ENCODE peak calls at places on chromosomes 3 and 15, in ten cellular contexts. One of them, this sample, is unnamed.

GRCh38 chr3:182183716-182184430 is 472.1 kb downstream of the SOX2 start:
- DNase-seq in spleen: no peak
- DNase-seq in tibial artery: no peak
- DNase-seq in H9: no peak
- DNase-seq in fibroblast of lung: no peak
- DNase-seq in kidney epithelial cell: no peak
- DNase-seq in A549: no peak
- DNase-seq in lower leg skin: no peak
- DNase-seq in brain microvascular endothelial cell: no peak
- DNase-seq in cardiac fibroblast: no peak
- DNase-seq in this sample: no peak

GRCh38 chr3:27166888-27167287 is 202.3 kb downstream of the NEK10 start:
- DNase-seq in cardiac fibroblast: peak
- DNase-seq in tibial artery: peak
- DNase-seq in fibroblast of lung: peak
- DNase-seq in A549: no peak
- DNase-seq in spleen: no peak
- DNase-seq in lower leg skin: no peak
- DNase-seq in kidney epithelial cell: peak
- DNase-seq in H9: no peak
- DNase-seq in brain microvascular endothelial cell: peak
- DNase-seq in this sample: no peak

GRCh38 chr15:90585863-90586262 is 56.1 kb downstream of the CRTC3 start:
- DNase-seq in H9: no peak
- DNase-seq in spleen: no peak
- DNase-seq in cardiac fibroblast: peak
- DNase-seq in brain microvascular endothelial cell: peak
- DNase-seq in fibroblast of lung: peak
- DNase-seq in kidney epithelial cell: no peak
- DNase-seq in lower leg skin: no peak
- DNase-seq in A549: no peak
- DNase-seq in tibial artery: no peak
- DNase-seq in this sample: no peak

GRCh38 chr3:21273256-21273999 is 477.6 kb downstream of the ZNF385D start:
- DNase-seq in fibroblast of lung: peak
- DNase-seq in A549: no peak
- DNase-seq in cardiac fibroblast: peak
- DNase-seq in lower leg skin: no peak
- DNase-seq in H9: no peak
- DNase-seq in spleen: no peak
- DNase-seq in tibial artery: no peak
- DNase-seq in kidney epithelial cell: no peak
- DNase-seq in brain microvascular endothelial cell: peak
- DNase-seq in this sample: no peak

GRCh38 chr15:57555270-57555669 is 36.4 kb upstream of the MYZAP start:
- DNase-seq in cardiac fibroblast: peak
- DNase-seq in fibroblast of lung: peak
- DNase-seq in lower leg skin: no peak
- DNase-seq in A549: no peak
- DNase-seq in H9: no peak
- DNase-seq in spleen: no peak
- DNase-seq in kidney epithelial cell: no peak
- DNase-seq in tibial artery: no peak
- DNase-seq in brain microvascular endothelial cell: no peak
- DNase-seq in this sample: no peak

GRCh38 chr3:125386811-125387210 is 11.7 kb upstream of the ZNF148 start:
- DNase-seq in tibial artery: no peak
- DNase-seq in cardiac fibroblast: peak
- DNase-seq in brain microvascular endothelial cell: peak
- DNase-seq in H9: no peak
- DNase-seq in lower leg skin: no peak
- DNase-seq in spleen: no peak
- DNase-seq in A549: no peak
- DNase-seq in fibroblast of lung: peak
- DNase-seq in kidney epithelial cell: no peak
- DNase-seq in this sample: no peak

GRCh38 chr15:101138913-101139880 is 112.7 kb downstream of the CHSY1 start:
- DNase-seq in kidney epithelial cell: peak
- DNase-seq in fibroblast of lung: peak
- DNase-seq in cardiac fibroblast: no peak
- DNase-seq in lower leg skin: no peak
- DNase-seq in tibial artery: no peak
- DNase-seq in brain microvascular endothelial cell: peak
- DNase-seq in H9: no peak
- DNase-seq in spleen: peak
- DNase-seq in A549: no peak
- DNase-seq in this sample: no peak

GRCh38 chr15:91456921-91457320 is 356.9 kb downstream of the SV2B start:
- DNase-seq in tibial artery: no peak
- DNase-seq in kidney epithelial cell: no peak
- DNase-seq in lower leg skin: no peak
- DNase-seq in fibroblast of lung: peak
- DNase-seq in brain microvascular endothelial cell: no peak
- DNase-seq in cardiac fibroblast: peak
- DNase-seq in A549: no peak
- DNase-seq in spleen: no peak
- DNase-seq in H9: no peak
- DNase-seq in this sample: no peak

GRCh38 chr3:153625506-153625905 is 463.5 kb downstream of the RAP2B start:
- DNase-seq in brain microvascular endothelial cell: no peak
- DNase-seq in kidney epithelial cell: no peak
- DNase-seq in A549: no peak
- DNase-seq in lower leg skin: no peak
- DNase-seq in H9: no peak
- DNase-seq in fibroblast of lung: no peak
- DNase-seq in cardiac fibroblast: no peak
- DNase-seq in tibial artery: no peak
- DNase-seq in spleen: no peak
- DNase-seq in this sample: no peak

GRCh38 chr3:44476181-44476599 is 1.3 kb downstream of the ZNF445 start:
- DNase-seq in lower leg skin: no peak
- DNase-seq in A549: no peak
- DNase-seq in cardiac fibroblast: peak
- DNase-seq in brain microvascular endothelial cell: peak
- DNase-seq in kidney epithelial cell: no peak
- DNase-seq in spleen: no peak
- DNase-seq in tibial artery: no peak
- DNase-seq in H9: no peak
- DNase-seq in fibroblast of lung: peak
- DNase-seq in this sample: no peak
- TF ChIP-seq CTCF in lower leg skin: no peak
- TF ChIP-seq CTCF in A549: no peak
- TF ChIP-seq CTCF in cardiac fibroblast: no peak
- TF ChIP-seq CTCF in brain microvascular endothelial cell: no peak
- TF ChIP-seq CTCF in kidney epithelial cell: no peak
- TF ChIP-seq CTCF in spleen: no peak
- TF ChIP-seq CTCF in tibial artery: no peak
- TF ChIP-seq CTCF in H9: no peak
- TF ChIP-seq CTCF in fibroblast of lung: no peak
- TF ChIP-seq CTCF in this sample: peak

GRCh38 chr3:51311055-51311454 is 74.0 kb upstream of the MANF start:
- DNase-seq in lower leg skin: no peak
- DNase-seq in brain microvascular endothelial cell: peak
- DNase-seq in A549: peak
- DNase-seq in H9: no peak
- DNase-seq in cardiac fibroblast: peak
- DNase-seq in kidney epithelial cell: no peak
- DNase-seq in fibroblast of lung: peak
- DNase-seq in tibial artery: no peak
- DNase-seq in spleen: no peak
- DNase-seq in this sample: no peak
- TF ChIP-seq CTCF in lower leg skin: no peak
- TF ChIP-seq CTCF in brain microvascular endothelial cell: peak
- TF ChIP-seq CTCF in A549: peak
- TF ChIP-seq CTCF in H9: peak
- TF ChIP-seq CTCF in cardiac fibroblast: peak
- TF ChIP-seq CTCF in kidney epithelial cell: peak
- TF ChIP-seq CTCF in fibroblast of lung: peak
- TF ChIP-seq CTCF in tibial artery: no peak
- TF ChIP-seq CTCF in spleen: peak
- TF ChIP-seq CTCF in this sample: peak

DNA sequence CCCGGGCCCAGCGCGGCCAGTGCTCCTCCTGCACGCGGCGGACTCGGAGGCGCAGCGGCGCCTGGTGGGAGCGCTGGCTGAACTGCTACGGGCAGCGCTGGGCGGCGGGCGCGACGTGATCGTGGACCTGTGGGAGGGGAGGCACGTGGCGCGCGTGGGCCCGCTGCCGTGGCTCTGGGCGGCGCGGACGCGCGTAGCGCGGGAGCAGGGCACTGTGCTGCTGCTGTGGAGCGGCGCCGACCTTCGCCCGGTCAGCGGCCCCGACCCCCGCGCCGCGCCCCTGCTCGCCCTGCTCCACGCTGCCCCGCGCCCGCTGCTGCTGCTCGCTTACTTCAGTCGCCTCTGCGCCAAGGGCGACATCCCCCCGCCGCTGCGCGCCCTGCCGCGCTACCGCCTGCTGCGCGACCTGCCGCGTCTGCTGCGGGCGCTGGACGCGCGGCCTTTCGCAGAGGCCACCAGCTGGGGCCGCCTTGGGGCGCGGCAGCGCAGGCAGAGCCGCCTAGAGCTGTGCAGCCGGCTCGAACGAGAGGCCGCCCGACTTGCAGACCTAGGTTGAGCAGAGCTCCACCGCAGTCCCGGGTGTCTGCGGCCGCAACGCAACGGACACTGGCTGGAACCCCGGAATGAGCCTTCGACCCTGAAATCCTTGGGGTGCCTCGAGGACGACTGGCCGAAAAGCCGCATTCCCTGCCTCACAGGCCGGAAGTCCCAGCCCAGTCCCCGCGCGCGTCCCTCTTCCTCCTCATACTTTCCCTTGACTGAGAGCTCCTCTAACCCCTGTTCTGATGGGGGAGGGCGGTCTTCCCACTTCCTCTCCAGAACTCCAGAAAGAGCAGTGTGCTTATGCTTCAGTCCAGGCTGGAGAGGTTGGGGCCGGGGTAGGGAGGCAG is 1.4 kb upstream of the IL17RC start:
- DNase-seq in H9: peak
- DNase-seq in tibial artery: peak
- DNase-seq in fibroblast of lung: peak
- DNase-seq in A549: no peak
- DNase-seq in brain microvascular endothelial cell: peak
- DNase-seq in lower leg skin: no peak
- DNase-seq in kidney epithelial cell: no peak
- DNase-seq in cardiac fibroblast: peak
- DNase-seq in spleen: peak
- DNase-seq in this sample: no peak
- TF ChIP-seq CTCF in H9: peak
- TF ChIP-seq CTCF in tibial artery: no peak
- TF ChIP-seq CTCF in fibroblast of lung: peak
- TF ChIP-seq CTCF in A549: no peak
- TF ChIP-seq CTCF in brain microvascular endothelial cell: peak
- TF ChIP-seq CTCF in lower leg skin: no peak
- TF ChIP-seq CTCF in kidney epithelial cell: peak
- TF ChIP-seq CTCF in cardiac fibroblast: peak
- TF ChIP-seq CTCF in spleen: peak
- TF ChIP-seq CTCF in this sample: peak

DNA sequence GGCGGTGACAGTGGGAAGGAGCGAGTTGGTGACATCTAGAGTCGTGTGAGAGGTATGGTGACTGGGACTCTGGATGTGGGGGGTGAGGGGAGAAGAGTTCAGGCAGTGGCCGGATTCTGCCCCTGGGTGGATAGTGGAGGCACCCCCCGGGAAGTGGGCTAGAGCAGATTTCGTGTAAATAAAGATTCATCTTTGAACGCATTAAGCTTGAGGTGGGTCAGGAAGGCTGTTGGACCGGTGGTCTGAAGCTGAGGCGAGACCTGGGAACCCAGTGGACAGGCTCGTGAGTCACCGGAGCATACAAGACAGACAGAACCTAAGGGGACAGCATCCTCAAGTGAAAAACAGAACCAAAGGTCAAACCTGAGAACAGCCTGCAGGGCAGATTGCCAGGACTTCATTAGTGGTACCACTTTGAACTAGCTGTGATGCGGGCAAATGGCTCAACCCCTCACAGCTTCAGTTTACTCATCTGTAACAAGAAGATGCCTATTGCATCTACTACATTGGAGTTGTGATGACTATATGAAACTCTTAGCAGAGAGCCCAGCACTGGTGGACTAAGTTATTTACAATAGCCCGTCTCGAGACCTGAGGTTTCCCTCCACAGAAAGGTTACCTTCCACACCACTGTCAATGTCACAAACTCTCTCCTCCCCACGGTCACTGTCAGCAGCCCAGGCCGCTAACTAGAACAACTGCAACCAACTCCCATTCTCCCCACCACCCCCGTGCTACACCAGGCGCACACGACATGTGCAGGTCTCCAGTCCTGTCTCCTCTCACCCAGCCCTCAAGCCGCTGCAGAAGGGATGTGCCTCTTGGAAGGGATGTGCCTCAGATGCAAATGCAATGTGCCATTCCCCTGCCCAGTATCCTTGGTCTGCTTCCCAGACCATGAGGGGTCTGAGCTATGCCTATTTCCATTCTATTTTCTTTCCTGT is 901 bp upstream of the CLN6 start:
- DNase-seq in spleen: no peak
- DNase-seq in A549: no peak
- DNase-seq in lower leg skin: peak
- DNase-seq in cardiac fibroblast: peak
- DNase-seq in fibroblast of lung: no peak
- DNase-seq in tibial artery: peak
- DNase-seq in H9: no peak
- DNase-seq in brain microvascular endothelial cell: no peak
- DNase-seq in kidney epithelial cell: no peak
- DNase-seq in this sample: peak
- TF ChIP-seq CTCF in spleen: no peak
- TF ChIP-seq CTCF in A549: peak
- TF ChIP-seq CTCF in lower leg skin: no peak
- TF ChIP-seq CTCF in cardiac fibroblast: no peak
- TF ChIP-seq CTCF in fibroblast of lung: no peak
- TF ChIP-seq CTCF in tibial artery: no peak
- TF ChIP-seq CTCF in H9: no peak
- TF ChIP-seq CTCF in brain microvascular endothelial cell: no peak
- TF ChIP-seq CTCF in kidney epithelial cell: no peak
- TF ChIP-seq CTCF in this sample: peak

This sample was measured in chondrocyte.